ENCODE peak calls at places on chromosome 5, in eight cellular contexts. N, Y, O, B, P, R, C and G are unnamed samples. For H3K27me3, the result is how much of the 10 kb centered on the place peaks cover.

GRCh38 chr5:150511641-150512367 is 3.9 kb downstream of the NDST1 start:
- DNase-seq in N (peak), Y (peak), O (peak), B (peak), P (no peak), R (peak), C (peak), G (no peak)

GRCh38 chr5:1750469-1750868 is 49.2 kb downstream of the MRPL36 start:
- DNase-seq in N (no peak), Y (peak), O (no peak), B (no peak), P (no peak), R (peak), C (peak), G (peak)

GRCh38 chr5:168365581-168366081 is 74.2 kb downstream of the WWC1 start:
- DNase-seq in N (peak), Y (peak), O (peak), B (peak), P (no peak), R (no peak), C (no peak), G (peak)

GRCh38 chr5:140988036-140988997 is 22.0 kb downstream of the PCDHAC2 start:
- DNase-seq in N (no peak), Y (no peak), O (no peak), B (no peak), P (no peak), R (no peak), C (no peak), G (no peak)

GRCh38 chr5:123220616-123221146 is 131.6 kb downstream of the PRDM6 start:
- DNase-seq in N (no peak), Y (no peak), O (no peak), B (no peak), P (no peak), R (no peak), C (no peak), G (no peak)

GRCh38 chr5:5767286-5767928 is 344.9 kb downstream of the ICE1 start:
- DNase-seq in N (no peak), Y (no peak), O (no peak), B (no peak), P (no peak), R (no peak), C (no peak), G (no peak)

GRCh38 chr5:127080001-127080478 is 6.7 kb upstream of the C5orf63 start:
- DNase-seq in N (no peak), Y (no peak), O (no peak), B (no peak), P (no peak), R (no peak), C (no peak), G (no peak)

GRCh38 chr5:33362915-33363314 is 77.8 kb upstream of the TARS1 start:
- DNase-seq in N (peak), Y (no peak), O (no peak), B (peak), P (no peak), R (no peak), C (peak), G (no peak)

GRCh38 chr5:133938039-133938821 is 30.2 kb downstream of the C5orf15 start:
- DNase-seq in N (no peak), Y (no peak), O (no peak), B (no peak), P (no peak), R (no peak), C (no peak), G (no peak)

GRCh38 chr5:133398646-133399081 is 213.7 kb downstream of the FSTL4 start:
- DNase-seq in N (no peak), Y (no peak), O (no peak), B (no peak), P (no peak), R (no peak), C (no peak), G (peak)

GRCh38 chr5:10595678-10596309 is 31.9 kb downstream of the ANKRD33B start:
- DNase-seq in N (no peak), Y (no peak), O (peak), B (peak), P (no peak), R (no peak), C (peak), G (peak)

GRCh38 chr5:74767579-74767913 is 497 bp downstream of the NSA2 start:
- DNase-seq in N (peak), Y (no peak), O (peak), B (peak), P (no peak), R (no peak), C (no peak), G (no peak)

DNA sequence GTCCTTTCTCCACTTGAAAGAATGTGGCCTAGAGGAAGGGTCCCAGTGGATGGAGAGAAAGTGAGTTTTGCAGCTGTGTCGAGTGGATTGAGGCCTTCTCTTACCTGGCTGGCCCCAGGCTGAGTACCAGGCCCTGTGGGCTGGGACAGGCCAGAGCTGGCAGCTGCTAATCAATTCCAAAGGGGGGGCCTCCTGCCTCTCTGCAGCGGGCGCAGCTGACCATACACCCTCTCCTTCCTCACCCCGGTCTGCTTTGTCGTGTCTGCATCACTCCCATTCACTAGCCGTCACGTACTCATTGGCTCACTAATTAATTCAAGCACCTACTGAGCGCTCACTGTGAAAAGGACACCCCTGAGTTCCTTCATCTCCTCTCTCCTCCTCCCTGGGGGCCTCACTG is 58.4 kb upstream of the PITX1 start:
- DNase-seq in N (no peak), Y (no peak), O (no peak), B (no peak), P (no peak), R (no peak), C (no peak), G (no peak)
- H3K27me3 ChIP-seq in N (under half), Y (under half), O (under half), B (under half), P (under half), R (under half), C (under half), G (under half)

DNA sequence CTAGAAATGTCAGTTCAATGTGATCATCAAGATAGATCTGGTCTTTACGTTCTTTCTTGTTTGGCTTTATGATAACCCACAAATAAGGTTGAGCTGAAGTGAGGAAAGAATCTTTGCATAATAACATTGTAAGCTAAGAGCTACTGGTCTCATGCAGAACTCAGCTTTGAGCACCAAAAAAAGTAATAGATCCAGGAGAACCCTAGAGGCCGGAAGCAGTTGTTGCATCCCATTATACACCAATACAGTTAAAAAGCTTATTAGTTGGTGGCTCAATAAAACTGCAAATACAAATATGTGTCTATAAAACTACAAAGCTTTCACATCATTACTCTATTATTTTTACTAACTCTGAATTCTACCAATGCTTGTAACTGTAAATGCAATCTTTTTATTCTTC is 85.5 kb upstream of the NUDT12 start:
- DNase-seq in N (no peak), Y (no peak), O (peak), B (no peak), P (no peak), R (no peak), C (no peak), G (no peak)
- TF ChIP-seq CTCF in N (no peak), Y (no peak), O (peak), B (no peak), P (no peak), R (no peak), C (no peak), G (no peak)

DNA sequence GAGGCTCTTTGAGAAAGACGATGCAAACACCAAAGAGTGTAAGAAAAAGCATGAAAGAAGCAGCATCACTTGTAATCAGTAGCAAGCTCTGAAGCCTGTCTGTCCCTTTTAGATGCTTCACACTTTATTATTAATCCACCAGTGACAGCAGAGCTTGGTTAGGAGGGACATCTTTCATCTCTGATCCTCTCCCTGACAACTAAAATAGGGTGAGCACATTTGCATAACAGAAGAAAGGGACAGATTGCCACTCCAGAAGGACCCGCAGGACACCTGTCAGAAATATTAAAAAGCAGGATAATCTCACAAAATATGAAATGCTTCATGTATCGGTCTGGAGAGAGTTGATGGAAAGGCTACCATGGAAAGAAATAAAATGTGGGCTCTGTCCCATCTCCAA is 71.4 kb upstream of the MAP1B start:
- DNase-seq in N (no peak), Y (no peak), O (no peak), B (no peak), P (no peak), R (no peak), C (no peak), G (no peak)
- H3K27ac ChIP-seq in N (no peak), Y (no peak), O (no peak), B (no peak), P (no peak), R (no peak), C (no peak), G (no peak)

DNA sequence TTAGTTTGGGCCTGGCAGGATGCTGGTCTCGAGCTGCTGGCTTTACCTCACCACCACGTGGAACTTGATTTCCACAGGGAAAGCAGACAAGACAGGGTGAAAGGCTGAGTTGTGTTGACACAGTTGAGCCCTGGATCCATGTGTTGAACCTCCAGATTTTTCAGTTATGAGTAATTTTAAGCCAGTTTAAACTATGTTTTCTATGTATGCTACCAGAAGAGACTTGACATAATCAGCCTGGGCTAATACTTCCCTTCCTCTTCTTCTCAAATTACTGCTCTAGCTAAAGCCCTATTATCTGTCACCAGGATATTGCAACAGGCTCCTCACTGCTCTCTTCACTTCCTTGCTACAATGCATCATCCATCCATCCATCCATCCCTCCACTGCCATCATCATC is 12.0 kb upstream of the PHYKPL start:
- DNase-seq in N (no peak), Y (no peak), O (no peak), B (no peak), P (no peak), R (no peak), C (no peak), G (no peak)
- H3K27me3 ChIP-seq in N (under half), Y (under half), O (under half), B (under half), P (under half), R (under half), C (under half), G (under half)